ENCODE peak calls at places on chromosomes 12 and 14, in eight cellular contexts. N is activated naive CD4-positive, alpha-beta T cell treated with Interleukin-2 at 50 U/mL for 16 hours; H is T-helper 22 cell; W is left ventricle myocardium inferior; U is NCI-H1092 treated with DMSO at 0.1 percent for 48 hours; L is nephron progenitor cell; Z is naive thymus-derived CD8-positive, alpha-beta T cell; V is stimulated activated CD8-positive, alpha-beta memory T cell treated with anti-CD3 and anti-CD28 coated beads, Interleukin-2, amount 100 ng/mL, for 1 hour. X is an unnamed sample.

GRCh38 chr12:88893801-88894200 is 313.5 kb upstream of the KITLG start:
- DNase-seq in N (no peak), H (no peak), W (no peak), U (peak; percentile 19), L (no peak), Z (no peak), V (no peak), X (no peak)

GRCh38 chr12:52029686-52030085 is 21.6 kb upstream of the NR4A1 start:
- DNase-seq in N (no peak), H (no peak), W (no peak), U (peak; percentile 91), L (peak; percentile 79), Z (no peak), V (no peak), X (no peak)

GRCh38 chr14:104746071-104746545 is 6.8 kb upstream of the SIVA1 start:
- DNase-seq in N (peak; percentile 52), H (no peak), W (no peak), U (no peak), L (no peak), Z (peak; percentile 26), V (no peak), X (peak; percentile 13)

GRCh38 chr12:71024827-71025226 is 104.3 kb upstream of the PTPRR start:
- DNase-seq in N (no peak), H (no peak), W (no peak), U (no peak), L (no peak), Z (no peak), V (no peak), X (no peak)

GRCh38 chr12:124001343-124001742 is 28.3 kb downstream of the ZNF664 start:
- DNase-seq in N (no peak), H (no peak), W (no peak), U (no peak), L (no peak), Z (no peak), V (no peak), X (no peak)

GRCh38 chr12:65999564-66000280 is 130.8 kb downstream of the LLPH start:
- DNase-seq in N (no peak), H (no peak), W (no peak), U (no peak), L (no peak), Z (no peak), V (no peak), X (no peak)

GRCh38 chr12:71626098-71626497 is 37.5 kb downstream of the ZFC3H1 start:
- DNase-seq in N (no peak), H (no peak), W (no peak), U (no peak), L (no peak), Z (no peak), V (no peak), X (no peak)

GRCh38 chr14:46686652-46687051 is 35.1 kb upstream of the RPL10L start:
- DNase-seq in N (no peak), H (no peak), W (no peak), U (no peak), L (no peak), Z (no peak), V (no peak), X (no peak)

GRCh38 chr14:68479247-68479646 is 313.6 kb downstream of the ZFP36L1 start:
- DNase-seq in N (no peak), H (no peak), W (no peak), U (no peak), L (no peak), Z (no peak), V (no peak), X (no peak)

GRCh38 chr12:110790301-110790700 is 47.6 kb upstream of the PPP1CC start:
- DNase-seq in N (no peak), H (no peak), W (no peak), U (no peak), L (no peak), Z (no peak), V (no peak), X (no peak)

GRCh38 chr14:73437206-73437605 is 21.1 kb downstream of the NUMB start:
- DNase-seq in N (no peak), H (no peak), W (no peak), U (no peak), L (no peak), Z (no peak), V (no peak), X (no peak)

GRCh38 chr14:100588671-100589070 is 1.5 kb upstream of the BEGAIN start:
- DNase-seq in N (no peak), H (no peak), W (no peak), U (no peak), L (peak; percentile 3), Z (peak; percentile 50), V (no peak), X (no peak)

GRCh38 chr12:33876618-33877017 is 145.7 kb upstream of the ALG10 start:
- DNase-seq in N (no peak), H (no peak), W (no peak), U (no peak), L (no peak), Z (no peak), V (no peak), X (no peak)

GRCh38 chr12:26699237-26699636 is 133.8 kb downstream of the ITPR2 start:
- DNase-seq in N (no peak), H (no peak), W (no peak), U (no peak), L (no peak), Z (no peak), V (no peak), X (no peak)

GRCh38 chr14:101402936-101403660 is 158.2 kb upstream of the DIO3 start:
- DNase-seq in N (no peak), H (no peak), W (no peak), U (no peak), L (no peak), Z (no peak), V (no peak), X (no peak)

GRCh38 chr14:58428011-58428807 is 690 bp downstream of the KIAA0586 start:
- DNase-seq in N (no peak), H (no peak), W (no peak), U (peak; percentile 58), L (peak; percentile 7), Z (no peak), V (no peak), X (peak; percentile 10)

GRCh38 chr12:64059685-64060084 is 162.4 kb downstream of the KICS2 start:
- DNase-seq in N (no peak), H (no peak), W (no peak), U (no peak), L (no peak), Z (no peak), V (no peak), X (no peak)

GRCh38 chr14:76656592-76656991 is 104.7 kb upstream of the VASH1 start:
- DNase-seq in N (no peak), H (no peak), W (no peak), U (no peak), L (no peak), Z (no peak), V (no peak), X (no peak)

GRCh38 chr14:89813485-89814080 is 140.9 kb downstream of the EFCAB11 start:
- DNase-seq in N (no peak), H (no peak), W (peak; percentile 17), U (no peak), L (peak; percentile 22), Z (no peak), V (no peak), X (no peak)

GRCh38 chr14:23640524-23641141 is 4.5 kb downstream of the DHRS2 start:
- DNase-seq in N (no peak), H (no peak), W (peak; percentile 29), U (peak; percentile 86), L (peak; percentile 38), Z (no peak), V (no peak), X (no peak)

GRCh38 chr14:68182492-68182891 is 362.9 kb downstream of the RAD51B start:
- DNase-seq in N (peak; percentile 7), H (no peak), W (no peak), U (no peak), L (no peak), Z (no peak), V (no peak), X (peak; percentile 39)

GRCh38 chr12:93912086-93912733 is 235.0 kb downstream of the CRADD start:
- DNase-seq in N (no peak), H (no peak), W (no peak), U (no peak), L (no peak), Z (no peak), V (no peak), X (no peak)

GRCh38 chr14:57275023-57275664 is 6.4 kb downstream of the AP5M1 start:
- DNase-seq in N (no peak), H (no peak), W (no peak), U (no peak), L (no peak), Z (no peak), V (no peak), X (no peak)

GRCh38 chr14:76924363-76925151 is 98.3 kb downstream of the LRRC74A start:
- DNase-seq in N (peak; percentile 51), H (peak; percentile 56), W (no peak), U (peak; percentile 97), L (peak; percentile 66), Z (peak; percentile 78), V (no peak), X (no peak)

GRCh38 chr12:68827895-68828294 is 19.9 kb downstream of the MDM2 start:
- DNase-seq in N (no peak), H (no peak), W (no peak), U (no peak), L (no peak), Z (no peak), V (no peak), X (no peak)

GRCh38 chr14:70888681-70889175 is 18.5 kb upstream of the PCNX1 start:
- DNase-seq in N (no peak), H (no peak), W (no peak), U (no peak), L (no peak), Z (no peak), V (no peak), X (no peak)